ENCODE peak calls at places on chromosomes 6 and 20, in five cellular contexts. T, Y, Q, V and E are unnamed samples.

GRCh38 chr6:119052985-119053384 is 25.5 kb downstream of the FAM184A start:
- DNase-seq in T (no peak), V (no peak), Y (no peak), Q (no peak), E (no peak)

GRCh38 chr6:91243436-91243835 is 656.6 kb upstream of the MAP3K7 start:
- DNase-seq in Y (no peak), T (no peak), V (no peak), Q (no peak), E (no peak)

GRCh38 chr6:106520711-106521367 is 108.5 kb downstream of the RTN4IP1 start:
- DNase-seq in T (peak; percentile 77), Y (no peak), V (no peak), Q (no peak), E (no peak)

GRCh38 chr6:33585403-33586107 is 5.5 kb upstream of the BAK1 start:
- DNase-seq in Q (peak; percentile 86), Y (peak; percentile 61), V (peak; percentile 72), T (peak; percentile 76), E (peak; percentile 88)

GRCh38 chr6:3697609-3698008 is 53.9 kb downstream of the PXDC1 start:
- DNase-seq in V (peak; percentile 34), T (no peak), Q (no peak), Y (no peak), E (no peak)

GRCh38 chr6:156068870-156069269 is 613.2 kb upstream of the NOX3 start:
- DNase-seq in Q (peak; percentile 1), T (no peak), V (no peak), Y (no peak), E (peak; percentile 15)

GRCh38 chr20:1944345-1945099 is 49.3 kb downstream of the SIRPA start:
- DNase-seq in T (no peak), Q (no peak), Y (no peak), V (no peak), E (no peak)

GRCh38 chr6:44933113-44933512 is 395.0 kb upstream of the RUNX2 start:
- DNase-seq in Y (no peak), T (peak; percentile 20), V (no peak), Q (no peak), E (no peak)

GRCh38 chr20:4713401-4713800 is 8.3 kb upstream of the PRND start:
- DNase-seq in Q (no peak), T (no peak), Y (no peak), V (peak; percentile 95), E (no peak)